ENCODE peak calls at places on chromosome 20, in ten cellular contexts. One of them, this sample, is unnamed.

GRCh38 chr20:45911486-45912343 is at the start of gene PLTP:
- ATAC-seq in aorta: peak
- ATAC-seq in Panc1: peak
- ATAC-seq in activated CD8-positive, alpha-beta T cell treated with anti-CD3 and anti-CD28 coated beads for 36 hours: no peak
- ATAC-seq in PC-3: peak
- ATAC-seq in upper lobe of left lung: peak
- ATAC-seq in activated CD8-positive, alpha-beta memory T cell treated with anti-CD3 and anti-CD28 coated beads, Interleukin-2, amount 10 ng/mL, durations not matched to agents 7 days and 5 days: no peak
- ATAC-seq in activated CD4-positive, CD25-positive, alpha-beta regulatory T cell treated with anti-CD3 and anti-CD28 coated beads, Interleukin-2, amount 50 U/mL, for 24 hours: peak
- ATAC-seq in body of pancreas: peak
- ATAC-seq in left cardiac atrium: peak
- ATAC-seq in this sample: peak

GRCh38 chr20:9301129-9302072 is 213.0 kb upstream of the LAMP5 start:
- ATAC-seq in aorta: no peak
- ATAC-seq in Panc1: no peak
- ATAC-seq in activated CD8-positive, alpha-beta T cell treated with anti-CD3 and anti-CD28 coated beads for 36 hours: no peak
- ATAC-seq in PC-3: peak
- ATAC-seq in upper lobe of left lung: no peak
- ATAC-seq in activated CD8-positive, alpha-beta memory T cell treated with anti-CD3 and anti-CD28 coated beads, Interleukin-2, amount 10 ng/mL, durations not matched to agents 7 days and 5 days: no peak
- ATAC-seq in activated CD4-positive, CD25-positive, alpha-beta regulatory T cell treated with anti-CD3 and anti-CD28 coated beads, Interleukin-2, amount 50 U/mL, for 24 hours: no peak
- ATAC-seq in body of pancreas: peak
- ATAC-seq in left cardiac atrium: no peak
- ATAC-seq in this sample: no peak

GRCh38 chr20:53623127-53623453 is 29.5 kb upstream of the ZNF217 start:
- ATAC-seq in aorta: no peak
- ATAC-seq in Panc1: no peak
- ATAC-seq in activated CD8-positive, alpha-beta T cell treated with anti-CD3 and anti-CD28 coated beads for 36 hours: peak
- ATAC-seq in PC-3: no peak
- ATAC-seq in upper lobe of left lung: no peak
- ATAC-seq in activated CD8-positive, alpha-beta memory T cell treated with anti-CD3 and anti-CD28 coated beads, Interleukin-2, amount 10 ng/mL, durations not matched to agents 7 days and 5 days: peak
- ATAC-seq in activated CD4-positive, CD25-positive, alpha-beta regulatory T cell treated with anti-CD3 and anti-CD28 coated beads, Interleukin-2, amount 50 U/mL, for 24 hours: peak
- ATAC-seq in body of pancreas: peak
- ATAC-seq in left cardiac atrium: no peak
- ATAC-seq in this sample: no peak

GRCh38 chr20:10501377-10501776 is 66.3 kb downstream of the SLX4IP start:
- ATAC-seq in aorta: no peak
- ATAC-seq in Panc1: no peak
- ATAC-seq in activated CD8-positive, alpha-beta T cell treated with anti-CD3 and anti-CD28 coated beads for 36 hours: peak
- ATAC-seq in PC-3: no peak
- ATAC-seq in upper lobe of left lung: peak
- ATAC-seq in activated CD8-positive, alpha-beta memory T cell treated with anti-CD3 and anti-CD28 coated beads, Interleukin-2, amount 10 ng/mL, durations not matched to agents 7 days and 5 days: peak
- ATAC-seq in activated CD4-positive, CD25-positive, alpha-beta regulatory T cell treated with anti-CD3 and anti-CD28 coated beads, Interleukin-2, amount 50 U/mL, for 24 hours: peak
- ATAC-seq in body of pancreas: no peak
- ATAC-seq in left cardiac atrium: no peak
- ATAC-seq in this sample: no peak

GRCh38 chr20:3804254-3804751 is 8.2 kb downstream of the CDC25B start:
- ATAC-seq in aorta: no peak
- ATAC-seq in Panc1: no peak
- ATAC-seq in activated CD8-positive, alpha-beta T cell treated with anti-CD3 and anti-CD28 coated beads for 36 hours: no peak
- ATAC-seq in PC-3: no peak
- ATAC-seq in upper lobe of left lung: no peak
- ATAC-seq in activated CD8-positive, alpha-beta memory T cell treated with anti-CD3 and anti-CD28 coated beads, Interleukin-2, amount 10 ng/mL, durations not matched to agents 7 days and 5 days: no peak
- ATAC-seq in activated CD4-positive, CD25-positive, alpha-beta regulatory T cell treated with anti-CD3 and anti-CD28 coated beads, Interleukin-2, amount 50 U/mL, for 24 hours: no peak
- ATAC-seq in body of pancreas: no peak
- ATAC-seq in left cardiac atrium: no peak
- ATAC-seq in this sample: no peak

GRCh38 chr20:63836335-63837133 is 5.5 kb upstream of the ZBTB46 start:
- ATAC-seq in aorta: no peak
- ATAC-seq in Panc1: peak
- ATAC-seq in activated CD8-positive, alpha-beta T cell treated with anti-CD3 and anti-CD28 coated beads for 36 hours: no peak
- ATAC-seq in PC-3: no peak
- ATAC-seq in upper lobe of left lung: no peak
- ATAC-seq in activated CD8-positive, alpha-beta memory T cell treated with anti-CD3 and anti-CD28 coated beads, Interleukin-2, amount 10 ng/mL, durations not matched to agents 7 days and 5 days: no peak
- ATAC-seq in activated CD4-positive, CD25-positive, alpha-beta regulatory T cell treated with anti-CD3 and anti-CD28 coated beads, Interleukin-2, amount 50 U/mL, for 24 hours: no peak
- ATAC-seq in body of pancreas: no peak
- ATAC-seq in left cardiac atrium: no peak
- ATAC-seq in this sample: no peak

GRCh38 chr20:47922280-47922675 is 137.0 kb upstream of the SULF2 start:
- ATAC-seq in aorta: no peak
- ATAC-seq in Panc1: no peak
- ATAC-seq in activated CD8-positive, alpha-beta T cell treated with anti-CD3 and anti-CD28 coated beads for 36 hours: no peak
- ATAC-seq in PC-3: peak
- ATAC-seq in upper lobe of left lung: no peak
- ATAC-seq in activated CD8-positive, alpha-beta memory T cell treated with anti-CD3 and anti-CD28 coated beads, Interleukin-2, amount 10 ng/mL, durations not matched to agents 7 days and 5 days: no peak
- ATAC-seq in activated CD4-positive, CD25-positive, alpha-beta regulatory T cell treated with anti-CD3 and anti-CD28 coated beads, Interleukin-2, amount 50 U/mL, for 24 hours: no peak
- ATAC-seq in body of pancreas: no peak
- ATAC-seq in left cardiac atrium: no peak
- ATAC-seq in this sample: no peak

GRCh38 chr20:61918548-61918947 is 147.1 kb downstream of the TAF4 start:
- ATAC-seq in aorta: no peak
- ATAC-seq in Panc1: no peak
- ATAC-seq in activated CD8-positive, alpha-beta T cell treated with anti-CD3 and anti-CD28 coated beads for 36 hours: no peak
- ATAC-seq in PC-3: no peak
- ATAC-seq in upper lobe of left lung: no peak
- ATAC-seq in activated CD8-positive, alpha-beta memory T cell treated with anti-CD3 and anti-CD28 coated beads, Interleukin-2, amount 10 ng/mL, durations not matched to agents 7 days and 5 days: no peak
- ATAC-seq in activated CD4-positive, CD25-positive, alpha-beta regulatory T cell treated with anti-CD3 and anti-CD28 coated beads, Interleukin-2, amount 50 U/mL, for 24 hours: no peak
- ATAC-seq in body of pancreas: no peak
- ATAC-seq in left cardiac atrium: no peak
- ATAC-seq in this sample: no peak

GRCh38 chr20:1204547-1204946 is 1.3 kb downstream of the C20orf202 start:
- ATAC-seq in aorta: no peak
- ATAC-seq in Panc1: no peak
- ATAC-seq in activated CD8-positive, alpha-beta T cell treated with anti-CD3 and anti-CD28 coated beads for 36 hours: no peak
- ATAC-seq in PC-3: no peak
- ATAC-seq in upper lobe of left lung: peak
- ATAC-seq in activated CD8-positive, alpha-beta memory T cell treated with anti-CD3 and anti-CD28 coated beads, Interleukin-2, amount 10 ng/mL, durations not matched to agents 7 days and 5 days: no peak
- ATAC-seq in activated CD4-positive, CD25-positive, alpha-beta regulatory T cell treated with anti-CD3 and anti-CD28 coated beads, Interleukin-2, amount 50 U/mL, for 24 hours: no peak
- ATAC-seq in body of pancreas: no peak
- ATAC-seq in left cardiac atrium: no peak
- ATAC-seq in this sample: no peak

GRCh38 chr20:22617160-22617559 is 32.8 kb upstream of the FOXA2 start:
- ATAC-seq in aorta: no peak
- ATAC-seq in Panc1: no peak
- ATAC-seq in activated CD8-positive, alpha-beta T cell treated with anti-CD3 and anti-CD28 coated beads for 36 hours: no peak
- ATAC-seq in PC-3: no peak
- ATAC-seq in upper lobe of left lung: peak
- ATAC-seq in activated CD8-positive, alpha-beta memory T cell treated with anti-CD3 and anti-CD28 coated beads, Interleukin-2, amount 10 ng/mL, durations not matched to agents 7 days and 5 days: no peak
- ATAC-seq in activated CD4-positive, CD25-positive, alpha-beta regulatory T cell treated with anti-CD3 and anti-CD28 coated beads, Interleukin-2, amount 50 U/mL, for 24 hours: no peak
- ATAC-seq in body of pancreas: peak
- ATAC-seq in left cardiac atrium: no peak
- ATAC-seq in this sample: no peak

GRCh38 chr20:34871966-34872603 is 571 bp downstream of the GGT7 start:
- ATAC-seq in aorta: no peak
- ATAC-seq in Panc1: no peak
- ATAC-seq in activated CD8-positive, alpha-beta T cell treated with anti-CD3 and anti-CD28 coated beads for 36 hours: no peak
- ATAC-seq in PC-3: no peak
- ATAC-seq in upper lobe of left lung: no peak
- ATAC-seq in activated CD8-positive, alpha-beta memory T cell treated with anti-CD3 and anti-CD28 coated beads, Interleukin-2, amount 10 ng/mL, durations not matched to agents 7 days and 5 days: no peak
- ATAC-seq in activated CD4-positive, CD25-positive, alpha-beta regulatory T cell treated with anti-CD3 and anti-CD28 coated beads, Interleukin-2, amount 50 U/mL, for 24 hours: no peak
- ATAC-seq in body of pancreas: no peak
- ATAC-seq in left cardiac atrium: no peak
- ATAC-seq in this sample: no peak

GRCh38 chr20:50136822-50137599 is 16.5 kb downstream of the PEDS1 start:
- ATAC-seq in aorta: no peak
- ATAC-seq in Panc1: no peak
- ATAC-seq in activated CD8-positive, alpha-beta T cell treated with anti-CD3 and anti-CD28 coated beads for 36 hours: peak
- ATAC-seq in PC-3: peak
- ATAC-seq in upper lobe of left lung: no peak
- ATAC-seq in activated CD8-positive, alpha-beta memory T cell treated with anti-CD3 and anti-CD28 coated beads, Interleukin-2, amount 10 ng/mL, durations not matched to agents 7 days and 5 days: no peak
- ATAC-seq in activated CD4-positive, CD25-positive, alpha-beta regulatory T cell treated with anti-CD3 and anti-CD28 coated beads, Interleukin-2, amount 50 U/mL, for 24 hours: peak
- ATAC-seq in body of pancreas: no peak
- ATAC-seq in left cardiac atrium: no peak
- ATAC-seq in this sample: no peak

GRCh38 chr20:10565922-10566897 is 107.6 kb downstream of the JAG1 start:
- ATAC-seq in aorta: no peak
- ATAC-seq in Panc1: no peak
- ATAC-seq in activated CD8-positive, alpha-beta T cell treated with anti-CD3 and anti-CD28 coated beads for 36 hours: no peak
- ATAC-seq in PC-3: peak
- ATAC-seq in upper lobe of left lung: no peak
- ATAC-seq in activated CD8-positive, alpha-beta memory T cell treated with anti-CD3 and anti-CD28 coated beads, Interleukin-2, amount 10 ng/mL, durations not matched to agents 7 days and 5 days: no peak
- ATAC-seq in activated CD4-positive, CD25-positive, alpha-beta regulatory T cell treated with anti-CD3 and anti-CD28 coated beads, Interleukin-2, amount 50 U/mL, for 24 hours: no peak
- ATAC-seq in body of pancreas: no peak
- ATAC-seq in left cardiac atrium: no peak
- ATAC-seq in this sample: no peak

GRCh38 chr20:63216849-63217471 is 1.0 kb upstream of the YTHDF1 start:
- ATAC-seq in aorta: no peak
- ATAC-seq in Panc1: peak
- ATAC-seq in activated CD8-positive, alpha-beta T cell treated with anti-CD3 and anti-CD28 coated beads for 36 hours: no peak
- ATAC-seq in PC-3: no peak
- ATAC-seq in upper lobe of left lung: no peak
- ATAC-seq in activated CD8-positive, alpha-beta memory T cell treated with anti-CD3 and anti-CD28 coated beads, Interleukin-2, amount 10 ng/mL, durations not matched to agents 7 days and 5 days: no peak
- ATAC-seq in activated CD4-positive, CD25-positive, alpha-beta regulatory T cell treated with anti-CD3 and anti-CD28 coated beads, Interleukin-2, amount 50 U/mL, for 24 hours: no peak
- ATAC-seq in body of pancreas: no peak
- ATAC-seq in left cardiac atrium: no peak
- ATAC-seq in this sample: no peak

GRCh38 chr20:41086402-41087324 is 50.7 kb upstream of the PLCG1 start:
- ATAC-seq in aorta: no peak
- ATAC-seq in Panc1: no peak
- ATAC-seq in activated CD8-positive, alpha-beta T cell treated with anti-CD3 and anti-CD28 coated beads for 36 hours: no peak
- ATAC-seq in PC-3: no peak
- ATAC-seq in upper lobe of left lung: no peak
- ATAC-seq in activated CD8-positive, alpha-beta memory T cell treated with anti-CD3 and anti-CD28 coated beads, Interleukin-2, amount 10 ng/mL, durations not matched to agents 7 days and 5 days: no peak
- ATAC-seq in activated CD4-positive, CD25-positive, alpha-beta regulatory T cell treated with anti-CD3 and anti-CD28 coated beads, Interleukin-2, amount 50 U/mL, for 24 hours: no peak
- ATAC-seq in body of pancreas: no peak
- ATAC-seq in left cardiac atrium: no peak
- ATAC-seq in this sample: no peak

This sample was measured in gastroesophageal sphincter.